ENCODE peak calls at places on chromosomes 7 and 10, in six cellular contexts. One of them, this sample, is unnamed. For H3K27me3, the result is how much of the 10 kb centered on the place peaks cover.

GRCh38 chr7:80309971-80310549 is 175.4 kb downstream of the GNAI1 start:
- DNase-seq in SK-N-SH: no peak
- DNase-seq in GM12878: no peak
- DNase-seq in transverse colon: no peak
- DNase-seq in upper lobe of left lung: no peak
- DNase-seq in suprapubic skin: no peak
- DNase-seq in this sample: no peak

GRCh38 chr10:11823989-11824346 is 812 bp downstream of the PROSER2 start:
- DNase-seq in suprapubic skin: no peak
- DNase-seq in GM12878: no peak
- DNase-seq in SK-N-SH: no peak
- DNase-seq in transverse colon: no peak
- DNase-seq in upper lobe of left lung: no peak
- DNase-seq in this sample: no peak

GRCh38 chr7:14374336-14374735 is 384.9 kb upstream of the ETV1 start:
- DNase-seq in suprapubic skin: no peak
- DNase-seq in SK-N-SH: no peak
- DNase-seq in upper lobe of left lung: no peak
- DNase-seq in GM12878: no peak
- DNase-seq in transverse colon: no peak
- DNase-seq in this sample: no peak

GRCh38 chr10:66928000-66928770 is 2.3 kb downstream of the LRRTM3 start:
- DNase-seq in GM12878: no peak
- DNase-seq in suprapubic skin: no peak
- DNase-seq in upper lobe of left lung: peak
- DNase-seq in transverse colon: no peak
- DNase-seq in SK-N-SH: peak
- DNase-seq in this sample: no peak

GRCh38 chr7:70706204-70706603 is 425.7 kb upstream of the GALNT17 start:
- DNase-seq in SK-N-SH: peak
- DNase-seq in GM12878: no peak
- DNase-seq in upper lobe of left lung: no peak
- DNase-seq in transverse colon: no peak
- DNase-seq in suprapubic skin: no peak
- DNase-seq in this sample: no peak

GRCh38 chr10:1579671-1580070 is 157.7 kb downstream of the ADARB2 start:
- DNase-seq in SK-N-SH: no peak
- DNase-seq in suprapubic skin: peak
- DNase-seq in transverse colon: no peak
- DNase-seq in upper lobe of left lung: no peak
- DNase-seq in GM12878: no peak
- DNase-seq in this sample: no peak

GRCh38 chr10:110642980-110643655 is 1.0 kb upstream of the RBM20 start:
- DNase-seq in upper lobe of left lung: peak
- DNase-seq in GM12878: no peak
- DNase-seq in suprapubic skin: no peak
- DNase-seq in transverse colon: no peak
- DNase-seq in SK-N-SH: no peak
- DNase-seq in this sample: no peak

GRCh38 chr10:128549192-128549591 is 423.0 kb upstream of the MKI67 start:
- DNase-seq in suprapubic skin: no peak
- DNase-seq in SK-N-SH: no peak
- DNase-seq in GM12878: no peak
- DNase-seq in transverse colon: no peak
- DNase-seq in upper lobe of left lung: no peak
- DNase-seq in this sample: no peak

GRCh38 chr10:11610151-11610854 is 1.1 kb downstream of the USP6NL start:
- DNase-seq in suprapubic skin: no peak
- DNase-seq in SK-N-SH: no peak
- DNase-seq in transverse colon: no peak
- DNase-seq in GM12878: no peak
- DNase-seq in upper lobe of left lung: no peak
- DNase-seq in this sample: no peak

GRCh38 chr7:65265959-65266519 is 107.6 kb upstream of the ZNF92 start:
- DNase-seq in transverse colon: no peak
- DNase-seq in GM12878: no peak
- DNase-seq in upper lobe of left lung: no peak
- DNase-seq in suprapubic skin: no peak
- DNase-seq in SK-N-SH: no peak
- DNase-seq in this sample: no peak

GRCh38 chr7:54014765-54015164 is 527.4 kb upstream of the VSTM2A start:
- DNase-seq in GM12878: no peak
- DNase-seq in upper lobe of left lung: no peak
- DNase-seq in transverse colon: no peak
- DNase-seq in SK-N-SH: no peak
- DNase-seq in suprapubic skin: no peak
- DNase-seq in this sample: no peak

GRCh38 chr10:110733256-110733952 is 89.3 kb downstream of the RBM20 start:
- DNase-seq in GM12878: no peak
- DNase-seq in SK-N-SH: no peak
- DNase-seq in upper lobe of left lung: no peak
- DNase-seq in suprapubic skin: no peak
- DNase-seq in transverse colon: no peak
- DNase-seq in this sample: no peak

GRCh38 chr10:16816830-16817124 is 447 bp downstream of the RSU1 start:
- DNase-seq in GM12878: no peak
- DNase-seq in upper lobe of left lung: no peak
- DNase-seq in suprapubic skin: no peak
- DNase-seq in SK-N-SH: no peak
- DNase-seq in transverse colon: no peak
- DNase-seq in this sample: no peak

GRCh38 chr10:79562135-79562756 is 2.0 kb upstream of the SFTPA2 start:
- DNase-seq in SK-N-SH: peak
- DNase-seq in GM12878: no peak
- DNase-seq in suprapubic skin: no peak
- DNase-seq in upper lobe of left lung: peak
- DNase-seq in transverse colon: peak
- DNase-seq in this sample: peak

GRCh38 chr7:29332027-29332806 is 137.6 kb downstream of the CHN2 start:
- DNase-seq in SK-N-SH: no peak
- DNase-seq in suprapubic skin: no peak
- DNase-seq in upper lobe of left lung: no peak
- DNase-seq in GM12878: no peak
- DNase-seq in transverse colon: no peak
- DNase-seq in this sample: no peak

GRCh38 chr7:111137296-111138195 is 46.6 kb downstream of the LRRN3 start:
- DNase-seq in upper lobe of left lung: no peak
- DNase-seq in GM12878: no peak
- DNase-seq in transverse colon: no peak
- DNase-seq in SK-N-SH: no peak
- DNase-seq in suprapubic skin: no peak
- DNase-seq in this sample: no peak

GRCh38 chr10:18400201-18400910 is 251.0 kb downstream of the NSUN6 start:
- DNase-seq in GM12878: peak
- DNase-seq in suprapubic skin: no peak
- DNase-seq in SK-N-SH: peak
- DNase-seq in upper lobe of left lung: no peak
- DNase-seq in transverse colon: peak
- DNase-seq in this sample: no peak

GRCh38 chr10:18400911-18401260 is 250.5 kb downstream of the NSUN6 start:
- DNase-seq in SK-N-SH: peak
- DNase-seq in transverse colon: peak
- DNase-seq in upper lobe of left lung: no peak
- DNase-seq in GM12878: no peak
- DNase-seq in suprapubic skin: no peak
- DNase-seq in this sample: no peak

GRCh38 chr10:18404530-18404929 is 246.9 kb downstream of the NSUN6 start:
- DNase-seq in transverse colon: no peak
- DNase-seq in upper lobe of left lung: no peak
- DNase-seq in suprapubic skin: no peak
- DNase-seq in GM12878: no peak
- DNase-seq in SK-N-SH: no peak
- DNase-seq in this sample: no peak

GRCh38 chr10:18401416-18402195 is 249.8 kb downstream of the NSUN6 start:
- DNase-seq in suprapubic skin: no peak
- DNase-seq in upper lobe of left lung: no peak
- DNase-seq in transverse colon: no peak
- DNase-seq in GM12878: no peak
- DNase-seq in SK-N-SH: no peak
- DNase-seq in this sample: no peak

DNA sequence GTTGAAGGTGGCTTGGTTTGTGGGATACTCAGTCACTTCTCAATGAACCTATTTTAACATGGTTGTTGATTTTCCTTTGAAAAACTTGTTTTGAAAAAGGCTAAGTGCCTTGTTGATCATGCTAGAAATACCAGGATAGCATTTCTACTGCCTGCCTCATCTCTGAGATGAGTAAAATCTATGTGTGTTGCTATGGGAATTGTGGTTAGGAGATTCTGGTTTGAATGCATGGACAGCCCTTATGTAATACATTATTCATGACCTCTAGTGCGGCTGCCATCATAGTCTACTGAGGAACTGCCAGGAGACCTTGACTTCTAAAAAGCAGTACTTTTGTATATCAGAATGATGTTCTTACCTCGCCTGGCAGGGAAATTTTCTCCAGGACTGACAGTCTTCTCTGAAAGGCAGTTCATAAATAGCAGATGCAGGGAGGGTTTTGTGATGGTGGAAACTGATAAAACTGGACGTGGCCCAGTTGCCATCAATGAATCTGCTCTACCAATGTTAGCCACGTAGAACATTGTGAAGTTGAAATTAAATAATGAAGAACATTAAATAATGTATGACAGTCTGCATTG is 248.5 kb downstream of the NSUN6 start:
- DNase-seq in GM12878: no peak
- DNase-seq in transverse colon: no peak
- DNase-seq in suprapubic skin: no peak
- DNase-seq in upper lobe of left lung: no peak
- DNase-seq in SK-N-SH: no peak
- DNase-seq in this sample: no peak
- H3K27me3 ChIP-seq in GM12878: under half
- H3K27me3 ChIP-seq in transverse colon: under half
- H3K27me3 ChIP-seq in suprapubic skin: under half
- H3K27me3 ChIP-seq in upper lobe of left lung: under half
- H3K27me3 ChIP-seq in SK-N-SH: under half
- H3K27me3 ChIP-seq in this sample: under half

GRCh38 chr7:36264917-36265292 is 111.9 kb downstream of the EEPD1 start:
- DNase-seq in suprapubic skin: no peak
- DNase-seq in transverse colon: no peak
- DNase-seq in SK-N-SH: no peak
- DNase-seq in upper lobe of left lung: no peak
- DNase-seq in GM12878: no peak
- DNase-seq in this sample: no peak

GRCh38 chr7:36266201-36266600 is 113.1 kb downstream of the EEPD1 start:
- DNase-seq in SK-N-SH: no peak
- DNase-seq in GM12878: no peak
- DNase-seq in transverse colon: no peak
- DNase-seq in suprapubic skin: no peak
- DNase-seq in upper lobe of left lung: no peak
- DNase-seq in this sample: no peak

GRCh38 chr7:36265720-36266119 is 112.7 kb downstream of the EEPD1 start:
- DNase-seq in transverse colon: no peak
- DNase-seq in suprapubic skin: no peak
- DNase-seq in SK-N-SH: no peak
- DNase-seq in upper lobe of left lung: no peak
- DNase-seq in GM12878: no peak
- DNase-seq in this sample: peak

GRCh38 chr7:36262706-36263484 is 109.8 kb downstream of the EEPD1 start:
- DNase-seq in SK-N-SH: no peak
- DNase-seq in transverse colon: no peak
- DNase-seq in upper lobe of left lung: no peak
- DNase-seq in GM12878: no peak
- DNase-seq in suprapubic skin: no peak
- DNase-seq in this sample: no peak

GRCh38 chr7:36264123-36264916 is 111.3 kb downstream of the EEPD1 start:
- DNase-seq in upper lobe of left lung: no peak
- DNase-seq in transverse colon: no peak
- DNase-seq in SK-N-SH: peak
- DNase-seq in GM12878: no peak
- DNase-seq in suprapubic skin: no peak
- DNase-seq in this sample: no peak
- TF ChIP-seq POLR2AphosphoS5 in upper lobe of left lung: no peak
- TF ChIP-seq POLR2AphosphoS5 in transverse colon: peak
- TF ChIP-seq POLR2AphosphoS5 in SK-N-SH: no peak
- TF ChIP-seq POLR2AphosphoS5 in GM12878: no peak
- TF ChIP-seq POLR2AphosphoS5 in suprapubic skin: no peak
- TF ChIP-seq POLR2AphosphoS5 in this sample: no peak

GRCh38 chr7:149459540-149460433 is 1.1 kb downstream of the ZNF777 start:
- DNase-seq in GM12878: no peak
- DNase-seq in SK-N-SH: peak
- DNase-seq in suprapubic skin: no peak
- DNase-seq in transverse colon: no peak
- DNase-seq in upper lobe of left lung: peak
- DNase-seq in this sample: no peak

GRCh38 chr7:149459201-149459539 is 1.7 kb downstream of the ZNF777 start:
- DNase-seq in transverse colon: no peak
- DNase-seq in upper lobe of left lung: no peak
- DNase-seq in suprapubic skin: no peak
- DNase-seq in SK-N-SH: no peak
- DNase-seq in GM12878: no peak
- DNase-seq in this sample: no peak

GRCh38 chr7:149458235-149458634 is 2.6 kb downstream of the ZNF777 start:
- DNase-seq in SK-N-SH: no peak
- DNase-seq in upper lobe of left lung: no peak
- DNase-seq in transverse colon: no peak
- DNase-seq in GM12878: no peak
- DNase-seq in suprapubic skin: no peak
- DNase-seq in this sample: no peak

GRCh38 chr7:149456770-149457421 is 4.0 kb downstream of the ZNF777 start:
- DNase-seq in upper lobe of left lung: no peak
- DNase-seq in GM12878: no peak
- DNase-seq in transverse colon: no peak
- DNase-seq in suprapubic skin: no peak
- DNase-seq in SK-N-SH: no peak
- DNase-seq in this sample: no peak

DNA sequence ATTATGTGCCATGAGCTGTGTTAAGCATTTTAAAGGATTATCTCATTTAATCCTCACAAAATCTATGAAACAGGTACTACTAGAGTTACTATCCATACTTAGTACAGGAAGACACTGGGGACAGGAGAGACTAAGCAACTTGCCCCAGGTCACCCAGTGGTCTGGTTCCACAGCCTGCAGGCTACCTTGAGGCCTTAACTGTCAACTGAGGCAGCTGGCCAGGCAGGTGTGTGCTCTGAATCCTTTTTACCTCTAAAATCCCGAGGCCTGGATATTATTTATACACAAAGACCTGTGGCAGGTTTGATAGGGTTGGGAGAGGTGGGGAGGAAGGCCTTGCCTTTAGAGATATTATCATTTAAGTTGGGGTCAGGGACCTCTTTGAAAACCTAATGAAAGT is 3.1 kb downstream of the ZNF777 start:
- DNase-seq in suprapubic skin: no peak
- DNase-seq in GM12878: no peak
- DNase-seq in SK-N-SH: no peak
- DNase-seq in upper lobe of left lung: no peak
- DNase-seq in transverse colon: no peak
- DNase-seq in this sample: no peak
- TF ChIP-seq EP300 in suprapubic skin: no peak
- TF ChIP-seq EP300 in GM12878: no peak
- TF ChIP-seq EP300 in SK-N-SH: no peak
- TF ChIP-seq EP300 in upper lobe of left lung: no peak
- TF ChIP-seq EP300 in transverse colon: no peak
- TF ChIP-seq EP300 in this sample: no peak

DNA sequence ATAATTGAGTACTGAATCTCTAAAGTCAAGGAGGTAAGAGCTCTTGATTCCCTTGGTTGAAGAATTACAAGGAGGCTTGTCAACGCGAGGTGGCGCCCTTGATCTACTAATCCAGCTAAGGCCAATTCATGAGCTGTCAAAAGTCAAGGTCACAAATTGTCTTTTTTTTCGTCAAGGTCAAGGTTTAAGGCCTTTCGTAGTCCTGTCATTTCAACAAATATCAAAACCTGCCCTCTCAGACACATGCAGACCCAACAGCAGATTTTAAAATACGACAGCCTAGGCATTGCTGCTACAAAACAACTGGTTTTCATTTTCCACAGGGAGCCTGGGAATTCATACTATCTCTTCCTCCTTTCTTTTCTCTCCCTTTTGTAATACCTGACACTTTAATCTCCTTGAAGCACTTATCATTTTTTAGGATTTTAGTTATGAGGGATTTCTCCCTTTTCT is 3.6 kb downstream of the HOXA13 start:
- DNase-seq in SK-N-SH: peak
- DNase-seq in transverse colon: peak
- DNase-seq in upper lobe of left lung: no peak
- DNase-seq in GM12878: peak
- DNase-seq in suprapubic skin: peak
- DNase-seq in this sample: peak
- H3K27me3 ChIP-seq in SK-N-SH: half or more
- H3K27me3 ChIP-seq in transverse colon: half or more
- H3K27me3 ChIP-seq in upper lobe of left lung: under half
- H3K27me3 ChIP-seq in GM12878: under half
- H3K27me3 ChIP-seq in suprapubic skin: half or more
- H3K27me3 ChIP-seq in this sample: half or more

This sample was measured in stomach.